ENCODE peak calls at places on chromosomes 2 and 18, in eight cellular contexts. One of them, this sample, is unnamed.

GRCh38 chr2:7009207-7009911 is 92.1 kb downstream of the RNF144A start:
- DNase-seq in lung: no peak
- DNase-seq in HL-60: no peak
- DNase-seq in NCI-H1105: no peak
- DNase-seq in ureter: no peak
- DNase-seq in adrenal gland: no peak
- DNase-seq in HS-27A: no peak
- DNase-seq in NK-92 treated with Interleukin-12 subunit alpha and Interleukin-12 subunit beta, amount 100 ng/mL, for 24 hours: no peak
- DNase-seq in this sample: no peak

GRCh38 chr2:237205111-237205541 is 119.4 kb downstream of the COPS8 start:
- DNase-seq in NCI-H1105: no peak
- DNase-seq in HL-60: no peak
- DNase-seq in NK-92 treated with Interleukin-12 subunit alpha and Interleukin-12 subunit beta, amount 100 ng/mL, for 24 hours: no peak
- DNase-seq in lung: no peak
- DNase-seq in ureter: no peak
- DNase-seq in adrenal gland: no peak
- DNase-seq in HS-27A: no peak
- DNase-seq in this sample: no peak

GRCh38 chr2:237714690-237715458 is 83.7 kb upstream of the RBM44 start:
- DNase-seq in HS-27A: no peak
- DNase-seq in HL-60: no peak
- DNase-seq in adrenal gland: no peak
- DNase-seq in lung: peak
- DNase-seq in NK-92 treated with Interleukin-12 subunit alpha and Interleukin-12 subunit beta, amount 100 ng/mL, for 24 hours: no peak
- DNase-seq in NCI-H1105: no peak
- DNase-seq in ureter: no peak
- DNase-seq in this sample: peak

GRCh38 chr18:35661483-35662146 is 80.1 kb downstream of the GALNT1 start:
- DNase-seq in lung: no peak
- DNase-seq in HL-60: no peak
- DNase-seq in adrenal gland: no peak
- DNase-seq in HS-27A: no peak
- DNase-seq in ureter: no peak
- DNase-seq in NCI-H1105: peak
- DNase-seq in NK-92 treated with Interleukin-12 subunit alpha and Interleukin-12 subunit beta, amount 100 ng/mL, for 24 hours: no peak
- DNase-seq in this sample: no peak

GRCh38 chr2:43464546-43464945 is 131.3 kb downstream of the THADA start:
- DNase-seq in HS-27A: no peak
- DNase-seq in NCI-H1105: no peak
- DNase-seq in NK-92 treated with Interleukin-12 subunit alpha and Interleukin-12 subunit beta, amount 100 ng/mL, for 24 hours: no peak
- DNase-seq in ureter: no peak
- DNase-seq in HL-60: no peak
- DNase-seq in adrenal gland: no peak
- DNase-seq in lung: no peak
- DNase-seq in this sample: no peak

GRCh38 chr18:28158083-28158581 is 18.8 kb downstream of the CDH2 start:
- DNase-seq in ureter: no peak
- DNase-seq in HL-60: no peak
- DNase-seq in NCI-H1105: no peak
- DNase-seq in HS-27A: no peak
- DNase-seq in adrenal gland: peak
- DNase-seq in NK-92 treated with Interleukin-12 subunit alpha and Interleukin-12 subunit beta, amount 100 ng/mL, for 24 hours: no peak
- DNase-seq in lung: no peak
- DNase-seq in this sample: no peak

GRCh38 chr2:46020416-46020815 is 276.8 kb upstream of the EPAS1 start:
- DNase-seq in lung: no peak
- DNase-seq in HL-60: no peak
- DNase-seq in NK-92 treated with Interleukin-12 subunit alpha and Interleukin-12 subunit beta, amount 100 ng/mL, for 24 hours: no peak
- DNase-seq in NCI-H1105: no peak
- DNase-seq in HS-27A: no peak
- DNase-seq in adrenal gland: no peak
- DNase-seq in ureter: no peak
- DNase-seq in this sample: no peak

GRCh38 chr2:233814436-233814835 is 36.3 kb downstream of the MROH2A start:
- DNase-seq in HL-60: no peak
- DNase-seq in adrenal gland: no peak
- DNase-seq in lung: no peak
- DNase-seq in NK-92 treated with Interleukin-12 subunit alpha and Interleukin-12 subunit beta, amount 100 ng/mL, for 24 hours: no peak
- DNase-seq in ureter: no peak
- DNase-seq in HS-27A: no peak
- DNase-seq in NCI-H1105: no peak
- DNase-seq in this sample: no peak

GRCh38 chr18:46366977-46367376 is 262.8 kb downstream of the HAUS1 start:
- DNase-seq in lung: no peak
- DNase-seq in ureter: no peak
- DNase-seq in NK-92 treated with Interleukin-12 subunit alpha and Interleukin-12 subunit beta, amount 100 ng/mL, for 24 hours: no peak
- DNase-seq in NCI-H1105: no peak
- DNase-seq in adrenal gland: no peak
- DNase-seq in HS-27A: no peak
- DNase-seq in HL-60: no peak
- DNase-seq in this sample: no peak

GRCh38 chr2:152718909-152719645 is 657 bp downstream of the ARL6IP6 start:
- DNase-seq in NK-92 treated with Interleukin-12 subunit alpha and Interleukin-12 subunit beta, amount 100 ng/mL, for 24 hours: peak
- DNase-seq in NCI-H1105: peak
- DNase-seq in adrenal gland: peak
- DNase-seq in HL-60: peak
- DNase-seq in lung: peak
- DNase-seq in ureter: peak
- DNase-seq in HS-27A: peak
- DNase-seq in this sample: peak

GRCh38 chr2:233247744-233248143 is 3.7 kb upstream of the ATG16L1 start:
- DNase-seq in lung: no peak
- DNase-seq in HS-27A: no peak
- DNase-seq in NCI-H1105: no peak
- DNase-seq in HL-60: no peak
- DNase-seq in adrenal gland: no peak
- DNase-seq in NK-92 treated with Interleukin-12 subunit alpha and Interleukin-12 subunit beta, amount 100 ng/mL, for 24 hours: peak
- DNase-seq in ureter: peak
- DNase-seq in this sample: no peak

GRCh38 chr2:233938676-233939370 is 21.6 kb downstream of the TRPM8 start:
- DNase-seq in ureter: no peak
- DNase-seq in NCI-H1105: no peak
- DNase-seq in adrenal gland: no peak
- DNase-seq in HL-60: no peak
- DNase-seq in lung: no peak
- DNase-seq in HS-27A: no peak
- DNase-seq in NK-92 treated with Interleukin-12 subunit alpha and Interleukin-12 subunit beta, amount 100 ng/mL, for 24 hours: no peak
- DNase-seq in this sample: no peak

GRCh38 chr2:149375801-149376349 is 45.5 kb downstream of the LYPD6 start:
- DNase-seq in HS-27A: no peak
- DNase-seq in adrenal gland: no peak
- DNase-seq in NK-92 treated with Interleukin-12 subunit alpha and Interleukin-12 subunit beta, amount 100 ng/mL, for 24 hours: no peak
- DNase-seq in ureter: no peak
- DNase-seq in lung: no peak
- DNase-seq in HL-60: no peak
- DNase-seq in NCI-H1105: no peak
- DNase-seq in this sample: no peak

GRCh38 chr18:77006305-77007175 is 126.0 kb downstream of the MBP start:
- DNase-seq in lung: no peak
- DNase-seq in HL-60: peak
- DNase-seq in NCI-H1105: no peak
- DNase-seq in ureter: no peak
- DNase-seq in HS-27A: no peak
- DNase-seq in NK-92 treated with Interleukin-12 subunit alpha and Interleukin-12 subunit beta, amount 100 ng/mL, for 24 hours: no peak
- DNase-seq in adrenal gland: no peak
- DNase-seq in this sample: no peak